ENCODE peak calls at places on chromosomes 11 and 22, in five cellular contexts. One of them, this sample, is unnamed.

GRCh38 chr11:90113541-90113940 is 20.9 kb upstream of the NAALAD2 start:
- DNase-seq in NCI-H1417: no peak
- DNase-seq in mucosa of descending colon: no peak
- DNase-seq in C1 segment of cervical spinal cord: no peak
- DNase-seq in progenitor cell of endocrine pancreas: no peak
- DNase-seq in this sample: no peak

GRCh38 chr22:17369553-17370035 is 334 bp downstream of the CECR2 start:
- DNase-seq in NCI-H1417: peak; percentile 76
- DNase-seq in mucosa of descending colon: peak; percentile 7
- DNase-seq in C1 segment of cervical spinal cord: peak; percentile 52
- DNase-seq in progenitor cell of endocrine pancreas: peak; percentile 51
- DNase-seq in this sample: peak; percentile 71

GRCh38 chr22:24183321-24184031 is 2.2 kb downstream of the SUSD2 start:
- DNase-seq in NCI-H1417: no peak
- DNase-seq in mucosa of descending colon: no peak
- DNase-seq in C1 segment of cervical spinal cord: no peak
- DNase-seq in progenitor cell of endocrine pancreas: no peak
- DNase-seq in this sample: no peak

GRCh38 chr22:37329239-37330140 is 47.2 kb downstream of the CYTH4 start:
- DNase-seq in NCI-H1417: no peak
- DNase-seq in mucosa of descending colon: no peak
- DNase-seq in C1 segment of cervical spinal cord: no peak
- DNase-seq in progenitor cell of endocrine pancreas: no peak
- DNase-seq in this sample: no peak

GRCh38 chr11:37788141-37788877 is 1190.3 kb upstream of the RAG2 start:
- DNase-seq in NCI-H1417: no peak
- DNase-seq in mucosa of descending colon: no peak
- DNase-seq in C1 segment of cervical spinal cord: no peak
- DNase-seq in progenitor cell of endocrine pancreas: no peak
- DNase-seq in this sample: no peak

GRCh38 chr11:112965601-112966125 is 4.4 kb downstream of the NCAM1 start:
- DNase-seq in NCI-H1417: peak; percentile 45
- DNase-seq in mucosa of descending colon: no peak
- DNase-seq in C1 segment of cervical spinal cord: peak; percentile 12
- DNase-seq in progenitor cell of endocrine pancreas: no peak
- DNase-seq in this sample: no peak

GRCh38 chr11:96390403-96390830 is 604 bp downstream of the JRKL start:
- DNase-seq in NCI-H1417: no peak
- DNase-seq in mucosa of descending colon: no peak
- DNase-seq in C1 segment of cervical spinal cord: no peak
- DNase-seq in progenitor cell of endocrine pancreas: no peak
- DNase-seq in this sample: no peak

GRCh38 chr22:43897751-43898261 is 6.0 kb upstream of the PNPLA5 start:
- DNase-seq in NCI-H1417: no peak
- DNase-seq in mucosa of descending colon: no peak
- DNase-seq in C1 segment of cervical spinal cord: no peak
- DNase-seq in progenitor cell of endocrine pancreas: no peak
- DNase-seq in this sample: peak; percentile 89

GRCh38 chr22:44181033-44181911 is 547 bp downstream of the PARVG start:
- DNase-seq in NCI-H1417: no peak
- DNase-seq in mucosa of descending colon: peak; percentile 34
- DNase-seq in C1 segment of cervical spinal cord: no peak
- DNase-seq in progenitor cell of endocrine pancreas: no peak
- DNase-seq in this sample: no peak

GRCh38 chr11:66950113-66950535 is 8.1 kb downstream of the PC start:
- DNase-seq in NCI-H1417: no peak
- DNase-seq in mucosa of descending colon: no peak
- DNase-seq in C1 segment of cervical spinal cord: no peak
- DNase-seq in progenitor cell of endocrine pancreas: no peak
- DNase-seq in this sample: peak; percentile 56

GRCh38 chr22:32625985-32626384 is 151.4 kb downstream of the FBXO7 start:
- DNase-seq in NCI-H1417: no peak
- DNase-seq in mucosa of descending colon: no peak
- DNase-seq in C1 segment of cervical spinal cord: no peak
- DNase-seq in progenitor cell of endocrine pancreas: no peak
- DNase-seq in this sample: no peak

GRCh38 chr11:66974724-66975402 is at the start of gene C11orf86:
- DNase-seq in NCI-H1417: no peak
- DNase-seq in mucosa of descending colon: peak; percentile 33
- DNase-seq in C1 segment of cervical spinal cord: no peak
- DNase-seq in progenitor cell of endocrine pancreas: no peak
- DNase-seq in this sample: no peak

GRCh38 chr11:106236295-106236694 is 158.8 kb downstream of the AASDHPPT start:
- DNase-seq in NCI-H1417: no peak
- DNase-seq in mucosa of descending colon: no peak
- DNase-seq in C1 segment of cervical spinal cord: no peak
- DNase-seq in progenitor cell of endocrine pancreas: no peak
- DNase-seq in this sample: no peak